ENCODE peak calls at places on chromosomes 5 and 9, in six cellular contexts. P is spleen; K is mesothelial cell of epicardium; Q is CD4-positive, alpha-beta T cell; G is esophagus squamous epithelium; Z is RWPE1. S is an unnamed sample.

GRCh38 chr5:168707646-168708300 is 128.6 kb upstream of the PANK3 start:
- DNase-seq in P (no peak), K (peak; percentile 28), Q (no peak), G (no peak), Z (no peak), S (no peak)

GRCh38 chr5:8445139-8445538 is 576.2 kb downstream of the MTRR start:
- DNase-seq in P (no peak), K (no peak), Q (no peak), G (no peak), Z (no peak), S (no peak)

GRCh38 chr9:2016411-2017208 is 1.5 kb downstream of the SMARCA2 start:
- DNase-seq in P (peak; percentile 93), K (peak; percentile 67), Q (peak; percentile 59), G (peak; percentile 18), Z (peak; percentile 75), S (peak; percentile 44)

GRCh38 chr5:100746730-100747129 is 156.4 kb downstream of the ST8SIA4 start:
- DNase-seq in P (no peak), K (no peak), Q (no peak), G (no peak), Z (no peak), S (no peak)

GRCh38 chr9:126228779-126229444 is 97.7 kb upstream of the MVB12B start:
- DNase-seq in P (peak; percentile 91), K (peak; percentile 79), Q (peak; percentile 55), G (no peak), Z (peak; percentile 88), S (peak; percentile 82)

GRCh38 chr5:174919351-174919750 is 195.0 kb downstream of the MSX2 start:
- DNase-seq in P (no peak), K (no peak), Q (no peak), G (no peak), Z (no peak), S (no peak)

GRCh38 chr9:76394896-76395244 is 644 bp upstream of the RFK start:
- DNase-seq in P (no peak), K (no peak), Q (peak; percentile 45), G (no peak), Z (peak; percentile 34), S (no peak)

GRCh38 chr9:97502984-97503861 is 1.8 kb downstream of the TMOD1 start:
- DNase-seq in P (no peak), K (no peak), Q (no peak), G (no peak), Z (no peak), S (no peak)

GRCh38 chr9:130263601-130264413 is 1.8 kb upstream of the HMCN2 start:
- DNase-seq in P (peak; percentile 43), K (no peak), Q (no peak), G (no peak), Z (no peak), S (peak; percentile 8)

GRCh38 chr9:35732185-35733108 is at the start of the genes CREB3 and TLN1:
- DNase-seq in P (peak; percentile 100), K (peak; percentile 97), Q (peak; percentile 97), G (peak; percentile 92), Z (peak; percentile 100), S (peak; percentile 95)
- TF ChIP-seq CTCF in P (peak; percentile 26), K (no peak), Q (no peak), G (no peak), Z (peak; percentile 70), S (peak; percentile 47)

GRCh38 chr9:89410709-89411111 is 87.2 kb downstream of the SEMA4D start:
- DNase-seq in P (no peak), K (no peak), Q (peak; percentile 27), G (no peak), Z (peak; percentile 59), S (no peak)
- TF ChIP-seq CTCF in P (no peak), K (no peak), Q (no peak), G (no peak), Z (no peak), S (no peak)

GRCh38 chr5:135569755-135570452 is 8.9 kb downstream of the CXCL14 start:
- DNase-seq in P (peak; percentile 66), K (no peak), Q (no peak), G (no peak), Z (peak; percentile 55), S (no peak)
- TF ChIP-seq CTCF in P (no peak), K (no peak), Q (no peak), G (peak; percentile 18), Z (peak; percentile 54), S (peak; percentile 55)

DNA sequence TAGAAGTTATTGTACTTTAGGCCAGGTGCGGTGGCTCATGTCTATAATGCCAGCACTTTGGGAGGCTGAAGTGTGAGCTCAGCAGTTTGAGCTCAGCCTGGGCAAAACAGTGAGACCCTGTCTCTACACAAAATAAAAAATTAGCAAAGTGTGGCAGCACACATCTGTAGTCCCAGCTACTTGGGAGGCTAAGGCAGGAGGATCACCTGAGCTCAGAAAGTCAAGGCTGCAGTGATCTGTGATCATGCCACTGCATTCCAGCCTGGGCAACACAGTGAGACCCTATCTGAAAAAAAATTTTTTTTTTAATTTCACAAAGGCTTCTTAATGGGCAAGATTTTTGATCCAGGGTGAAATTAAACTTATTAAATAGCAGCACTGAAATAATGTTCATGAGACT is 92.8 kb downstream of the CDC42SE2 start:
- DNase-seq in P (no peak), K (no peak), Q (no peak), G (no peak), Z (no peak), S (no peak)
- TF ChIP-seq CTCF in P (no peak), K (no peak), Q (no peak), G (no peak), Z (no peak), S (no peak)